ENCODE peak calls at places on chromosomes 7 and 10, in ten cellular contexts. One of them, this sample, is unnamed.

GRCh38 chr7:142807855-142808460 is 37.2 kb downstream of the PRSS2 start:
- DNase-seq in H7: no peak
- DNase-seq in WERI-Rb-1: no peak
- DNase-seq in AG04450: no peak
- DNase-seq in esophagus squamous epithelium: no peak
- DNase-seq in dorsolateral prefrontal cortex: no peak
- DNase-seq in brain microvascular endothelial cell: peak; percentile 93
- DNase-seq in CD8-positive, alpha-beta memory T cell: peak; percentile 67
- DNase-seq in colonic mucosa: no peak
- DNase-seq in naive thymus-derived CD4-positive, alpha-beta T cell: peak; percentile 63
- DNase-seq in this sample: no peak

GRCh38 chr7:155685070-155685790 is 40.8 kb downstream of the RBM33 start:
- DNase-seq in H7: no peak
- DNase-seq in WERI-Rb-1: no peak
- DNase-seq in AG04450: no peak
- DNase-seq in esophagus squamous epithelium: no peak
- DNase-seq in dorsolateral prefrontal cortex: no peak
- DNase-seq in brain microvascular endothelial cell: no peak
- DNase-seq in CD8-positive, alpha-beta memory T cell: no peak
- DNase-seq in colonic mucosa: no peak
- DNase-seq in naive thymus-derived CD4-positive, alpha-beta T cell: peak; percentile 8
- DNase-seq in this sample: no peak

GRCh38 chr10:131160219-131160875 is 151.2 kb downstream of the TCERG1L start:
- DNase-seq in H7: no peak
- DNase-seq in WERI-Rb-1: no peak
- DNase-seq in AG04450: no peak
- DNase-seq in esophagus squamous epithelium: no peak
- DNase-seq in dorsolateral prefrontal cortex: no peak
- DNase-seq in brain microvascular endothelial cell: no peak
- DNase-seq in CD8-positive, alpha-beta memory T cell: no peak
- DNase-seq in colonic mucosa: no peak
- DNase-seq in naive thymus-derived CD4-positive, alpha-beta T cell: no peak
- DNase-seq in this sample: no peak

GRCh38 chr7:101108961-101109360 is 17.9 kb upstream of the SERPINE1 start:
- DNase-seq in H7: no peak
- DNase-seq in WERI-Rb-1: no peak
- DNase-seq in AG04450: no peak
- DNase-seq in esophagus squamous epithelium: no peak
- DNase-seq in dorsolateral prefrontal cortex: no peak
- DNase-seq in brain microvascular endothelial cell: no peak
- DNase-seq in CD8-positive, alpha-beta memory T cell: no peak
- DNase-seq in colonic mucosa: no peak
- DNase-seq in naive thymus-derived CD4-positive, alpha-beta T cell: no peak
- DNase-seq in this sample: no peak

GRCh38 chr10:124242791-124243190 is 149.4 kb upstream of the CHST15 start:
- DNase-seq in H7: no peak
- DNase-seq in WERI-Rb-1: no peak
- DNase-seq in AG04450: no peak
- DNase-seq in esophagus squamous epithelium: no peak
- DNase-seq in dorsolateral prefrontal cortex: no peak
- DNase-seq in brain microvascular endothelial cell: no peak
- DNase-seq in CD8-positive, alpha-beta memory T cell: peak; percentile 15
- DNase-seq in colonic mucosa: no peak
- DNase-seq in naive thymus-derived CD4-positive, alpha-beta T cell: no peak
- DNase-seq in this sample: no peak

GRCh38 chr10:1546431-1547110 is 190.8 kb downstream of the ADARB2 start:
- DNase-seq in H7: no peak
- DNase-seq in WERI-Rb-1: no peak
- DNase-seq in AG04450: no peak
- DNase-seq in esophagus squamous epithelium: no peak
- DNase-seq in dorsolateral prefrontal cortex: peak; percentile 35
- DNase-seq in brain microvascular endothelial cell: no peak
- DNase-seq in CD8-positive, alpha-beta memory T cell: no peak
- DNase-seq in colonic mucosa: no peak
- DNase-seq in naive thymus-derived CD4-positive, alpha-beta T cell: no peak
- DNase-seq in this sample: no peak

GRCh38 chr10:28396317-28396716 is 93.5 kb upstream of the MPP7 start:
- DNase-seq in H7: no peak
- DNase-seq in WERI-Rb-1: no peak
- DNase-seq in AG04450: no peak
- DNase-seq in esophagus squamous epithelium: no peak
- DNase-seq in dorsolateral prefrontal cortex: no peak
- DNase-seq in brain microvascular endothelial cell: no peak
- DNase-seq in CD8-positive, alpha-beta memory T cell: no peak
- DNase-seq in colonic mucosa: no peak
- DNase-seq in naive thymus-derived CD4-positive, alpha-beta T cell: no peak
- DNase-seq in this sample: no peak

GRCh38 chr10:63977329-63977923 is 456.2 kb downstream of the REEP3 start:
- DNase-seq in H7: peak; percentile 70
- DNase-seq in WERI-Rb-1: peak; percentile 61
- DNase-seq in AG04450: no peak
- DNase-seq in esophagus squamous epithelium: no peak
- DNase-seq in dorsolateral prefrontal cortex: no peak
- DNase-seq in brain microvascular endothelial cell: peak; percentile 48
- DNase-seq in CD8-positive, alpha-beta memory T cell: no peak
- DNase-seq in colonic mucosa: peak; percentile 37
- DNase-seq in naive thymus-derived CD4-positive, alpha-beta T cell: no peak
- DNase-seq in this sample: peak; percentile 41

GRCh38 chr7:45033261-45033930 is 33.4 kb downstream of the CCM2 start:
- DNase-seq in H7: no peak
- DNase-seq in WERI-Rb-1: peak; percentile 35
- DNase-seq in AG04450: no peak
- DNase-seq in esophagus squamous epithelium: no peak
- DNase-seq in dorsolateral prefrontal cortex: no peak
- DNase-seq in brain microvascular endothelial cell: peak; percentile 28
- DNase-seq in CD8-positive, alpha-beta memory T cell: no peak
- DNase-seq in colonic mucosa: no peak
- DNase-seq in naive thymus-derived CD4-positive, alpha-beta T cell: no peak
- DNase-seq in this sample: no peak

GRCh38 chr10:89706011-89706410 is 4.6 kb downstream of the KIF20B start:
- DNase-seq in H7: no peak
- DNase-seq in WERI-Rb-1: no peak
- DNase-seq in AG04450: no peak
- DNase-seq in esophagus squamous epithelium: no peak
- DNase-seq in dorsolateral prefrontal cortex: no peak
- DNase-seq in brain microvascular endothelial cell: no peak
- DNase-seq in CD8-positive, alpha-beta memory T cell: no peak
- DNase-seq in colonic mucosa: no peak
- DNase-seq in naive thymus-derived CD4-positive, alpha-beta T cell: no peak
- DNase-seq in this sample: no peak

GRCh38 chr10:43846187-43846680 is 197.6 kb upstream of the ZNF32 start:
- DNase-seq in H7: no peak
- DNase-seq in WERI-Rb-1: no peak
- DNase-seq in AG04450: no peak
- DNase-seq in esophagus squamous epithelium: no peak
- DNase-seq in dorsolateral prefrontal cortex: no peak
- DNase-seq in brain microvascular endothelial cell: peak; percentile 29
- DNase-seq in CD8-positive, alpha-beta memory T cell: no peak
- DNase-seq in colonic mucosa: no peak
- DNase-seq in naive thymus-derived CD4-positive, alpha-beta T cell: peak; percentile 27
- DNase-seq in this sample: no peak
- H3K4me3 ChIP-seq in H7: no peak overlapping the region
- H3K4me3 ChIP-seq in WERI-Rb-1: no peak overlapping the region
- H3K4me3 ChIP-seq in AG04450: no peak overlapping the region
- H3K4me3 ChIP-seq in esophagus squamous epithelium: peak overlapping the region; percentile 29
- H3K4me3 ChIP-seq in dorsolateral prefrontal cortex: no peak overlapping the region
- H3K4me3 ChIP-seq in brain microvascular endothelial cell: no peak overlapping the region
- H3K4me3 ChIP-seq in CD8-positive, alpha-beta memory T cell: peak overlapping the region; percentile 57
- H3K4me3 ChIP-seq in colonic mucosa: no peak overlapping the region
- H3K4me3 ChIP-seq in naive thymus-derived CD4-positive, alpha-beta T cell: peak overlapping the region; percentile 54
- H3K4me3 ChIP-seq in this sample: no peak overlapping the region

GRCh38 chr7:120274899-120275298 is 1.9 kb downstream of the KCND2 start:
- DNase-seq in H7: no peak
- DNase-seq in WERI-Rb-1: no peak
- DNase-seq in AG04450: no peak
- DNase-seq in esophagus squamous epithelium: no peak
- DNase-seq in dorsolateral prefrontal cortex: no peak
- DNase-seq in brain microvascular endothelial cell: no peak
- DNase-seq in CD8-positive, alpha-beta memory T cell: no peak
- DNase-seq in colonic mucosa: no peak
- DNase-seq in naive thymus-derived CD4-positive, alpha-beta T cell: no peak
- DNase-seq in this sample: no peak

GRCh38 chr7:120274482-120274881 is 1.5 kb downstream of the KCND2 start:
- DNase-seq in H7: peak; percentile 10
- DNase-seq in WERI-Rb-1: peak; percentile 10
- DNase-seq in AG04450: no peak
- DNase-seq in esophagus squamous epithelium: no peak
- DNase-seq in dorsolateral prefrontal cortex: no peak
- DNase-seq in brain microvascular endothelial cell: no peak
- DNase-seq in CD8-positive, alpha-beta memory T cell: no peak
- DNase-seq in colonic mucosa: no peak
- DNase-seq in naive thymus-derived CD4-positive, alpha-beta T cell: no peak
- DNase-seq in this sample: no peak

GRCh38 chr7:120273476-120273975 is 551 bp downstream of the KCND2 start:
- DNase-seq in H7: peak; percentile 70
- DNase-seq in WERI-Rb-1: peak; percentile 61
- DNase-seq in AG04450: no peak
- DNase-seq in esophagus squamous epithelium: no peak
- DNase-seq in dorsolateral prefrontal cortex: peak; percentile 59
- DNase-seq in brain microvascular endothelial cell: no peak
- DNase-seq in CD8-positive, alpha-beta memory T cell: no peak
- DNase-seq in colonic mucosa: no peak
- DNase-seq in naive thymus-derived CD4-positive, alpha-beta T cell: no peak
- DNase-seq in this sample: no peak

GRCh38 chr7:120272261-120272895 is 597 bp upstream of the KCND2 start:
- DNase-seq in H7: peak; percentile 73
- DNase-seq in WERI-Rb-1: peak; percentile 30
- DNase-seq in AG04450: peak; percentile 16
- DNase-seq in esophagus squamous epithelium: no peak
- DNase-seq in dorsolateral prefrontal cortex: no peak
- DNase-seq in brain microvascular endothelial cell: peak; percentile 49
- DNase-seq in CD8-positive, alpha-beta memory T cell: no peak
- DNase-seq in colonic mucosa: no peak
- DNase-seq in naive thymus-derived CD4-positive, alpha-beta T cell: no peak
- DNase-seq in this sample: no peak

DNA sequence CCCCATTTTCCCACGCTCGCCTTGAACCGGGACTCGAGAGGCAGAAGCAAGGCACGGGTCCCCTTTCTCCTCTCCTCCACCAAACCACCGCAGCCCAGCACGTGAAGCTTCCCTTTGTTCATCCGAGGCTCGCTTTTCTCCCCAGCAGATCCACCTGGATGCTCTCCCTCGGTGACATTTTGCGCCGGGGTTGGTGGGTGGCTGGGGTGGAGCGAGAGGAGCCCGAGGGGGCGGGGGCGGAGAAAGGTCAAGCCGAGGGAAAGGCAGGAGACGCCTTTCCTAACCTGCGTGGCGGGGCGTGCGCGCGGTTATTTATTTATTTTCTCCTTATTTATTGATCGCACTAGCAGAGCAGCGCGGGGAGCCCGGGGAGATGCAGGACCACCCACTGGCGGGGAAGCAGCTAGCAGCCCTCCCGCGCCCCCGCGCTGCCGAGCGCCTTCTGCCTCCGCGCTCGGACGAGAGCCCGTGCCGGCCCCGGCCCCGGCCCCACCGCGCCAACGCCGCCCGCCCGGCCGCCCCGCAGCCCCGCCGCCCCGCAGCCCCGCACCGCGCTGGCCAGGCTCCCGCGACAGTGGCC is at the start of gene KCND2:
- DNase-seq in H7: peak; percentile 69
- DNase-seq in WERI-Rb-1: peak; percentile 39
- DNase-seq in AG04450: no peak
- DNase-seq in esophagus squamous epithelium: no peak
- DNase-seq in dorsolateral prefrontal cortex: peak; percentile 45
- DNase-seq in brain microvascular endothelial cell: no peak
- DNase-seq in CD8-positive, alpha-beta memory T cell: no peak
- DNase-seq in colonic mucosa: no peak
- DNase-seq in naive thymus-derived CD4-positive, alpha-beta T cell: no peak
- DNase-seq in this sample: no peak
- H3K4me3 ChIP-seq in H7: peak within 1 kb of the TSS; percentile 66
- H3K4me3 ChIP-seq in WERI-Rb-1: peak within 1 kb of the TSS; percentile 70
- H3K4me3 ChIP-seq in AG04450: peak within 1 kb of the TSS; percentile 61
- H3K4me3 ChIP-seq in esophagus squamous epithelium: peak within 1 kb of the TSS; percentile 63
- H3K4me3 ChIP-seq in dorsolateral prefrontal cortex: peak within 1 kb of the TSS; percentile 75
- H3K4me3 ChIP-seq in brain microvascular endothelial cell: peak within 1 kb of the TSS; percentile 70
- H3K4me3 ChIP-seq in CD8-positive, alpha-beta memory T cell: no peak within 1 kb of the TSS
- H3K4me3 ChIP-seq in colonic mucosa: peak within 1 kb of the TSS; percentile 1
- H3K4me3 ChIP-seq in naive thymus-derived CD4-positive, alpha-beta T cell: no peak within 1 kb of the TSS
- H3K4me3 ChIP-seq in this sample: peak within 1 kb of the TSS; percentile 37

GRCh38 chr10:79385804-79386531 is 38.7 kb downstream of the PPIF start:
- DNase-seq in H7: peak; percentile 91
- DNase-seq in WERI-Rb-1: peak; percentile 47
- DNase-seq in AG04450: no peak
- DNase-seq in esophagus squamous epithelium: no peak
- DNase-seq in dorsolateral prefrontal cortex: peak; percentile 34
- DNase-seq in brain microvascular endothelial cell: no peak
- DNase-seq in CD8-positive, alpha-beta memory T cell: peak; percentile 35
- DNase-seq in colonic mucosa: peak; percentile 17
- DNase-seq in naive thymus-derived CD4-positive, alpha-beta T cell: no peak
- DNase-seq in this sample: peak; percentile 27

GRCh38 chr10:79385392-79385795 is 38.1 kb downstream of the PPIF start:
- DNase-seq in H7: no peak
- DNase-seq in WERI-Rb-1: peak; percentile 2
- DNase-seq in AG04450: no peak
- DNase-seq in esophagus squamous epithelium: no peak
- DNase-seq in dorsolateral prefrontal cortex: peak; percentile 28
- DNase-seq in brain microvascular endothelial cell: no peak
- DNase-seq in CD8-positive, alpha-beta memory T cell: peak; percentile 35
- DNase-seq in colonic mucosa: no peak
- DNase-seq in naive thymus-derived CD4-positive, alpha-beta T cell: no peak
- DNase-seq in this sample: no peak

GRCh38 chr10:79384773-79385391 is 37.6 kb downstream of the PPIF start:
- DNase-seq in H7: peak; percentile 36
- DNase-seq in WERI-Rb-1: peak; percentile 2
- DNase-seq in AG04450: no peak
- DNase-seq in esophagus squamous epithelium: no peak
- DNase-seq in dorsolateral prefrontal cortex: peak; percentile 29
- DNase-seq in brain microvascular endothelial cell: no peak
- DNase-seq in CD8-positive, alpha-beta memory T cell: no peak
- DNase-seq in colonic mucosa: peak; percentile 12
- DNase-seq in naive thymus-derived CD4-positive, alpha-beta T cell: no peak
- DNase-seq in this sample: peak; percentile 23

GRCh38 chr10:79382491-79382941 is 35.2 kb downstream of the PPIF start:
- DNase-seq in H7: peak; percentile 59
- DNase-seq in WERI-Rb-1: peak; percentile 3
- DNase-seq in AG04450: no peak
- DNase-seq in esophagus squamous epithelium: no peak
- DNase-seq in dorsolateral prefrontal cortex: peak; percentile 41
- DNase-seq in brain microvascular endothelial cell: no peak
- DNase-seq in CD8-positive, alpha-beta memory T cell: peak; percentile 26
- DNase-seq in colonic mucosa: peak; percentile 21
- DNase-seq in naive thymus-derived CD4-positive, alpha-beta T cell: no peak
- DNase-seq in this sample: peak; percentile 26

GRCh38 chr10:79383974-79384606 is 36.8 kb downstream of the PPIF start:
- DNase-seq in H7: peak; percentile 48
- DNase-seq in WERI-Rb-1: peak; percentile 4
- DNase-seq in AG04450: no peak
- DNase-seq in esophagus squamous epithelium: no peak
- DNase-seq in dorsolateral prefrontal cortex: peak; percentile 34
- DNase-seq in brain microvascular endothelial cell: no peak
- DNase-seq in CD8-positive, alpha-beta memory T cell: peak; percentile 30
- DNase-seq in colonic mucosa: peak; percentile 18
- DNase-seq in naive thymus-derived CD4-positive, alpha-beta T cell: no peak
- DNase-seq in this sample: peak; percentile 26
- H3K4me3 ChIP-seq in H7: no peak overlapping the region
- H3K4me3 ChIP-seq in WERI-Rb-1: no peak overlapping the region
- H3K4me3 ChIP-seq in AG04450: no peak overlapping the region
- H3K4me3 ChIP-seq in esophagus squamous epithelium: no peak overlapping the region
- H3K4me3 ChIP-seq in dorsolateral prefrontal cortex: no peak overlapping the region
- H3K4me3 ChIP-seq in brain microvascular endothelial cell: no peak overlapping the region
- H3K4me3 ChIP-seq in CD8-positive, alpha-beta memory T cell: no peak overlapping the region
- H3K4me3 ChIP-seq in colonic mucosa: no peak overlapping the region
- H3K4me3 ChIP-seq in naive thymus-derived CD4-positive, alpha-beta T cell: no peak overlapping the region
- H3K4me3 ChIP-seq in this sample: no peak overlapping the region

GRCh38 chr7:74033372-74034311 is 5.7 kb downstream of the ELN start:
- DNase-seq in H7: peak; percentile 74
- DNase-seq in WERI-Rb-1: no peak
- DNase-seq in AG04450: no peak
- DNase-seq in esophagus squamous epithelium: no peak
- DNase-seq in dorsolateral prefrontal cortex: peak; percentile 60
- DNase-seq in brain microvascular endothelial cell: no peak
- DNase-seq in CD8-positive, alpha-beta memory T cell: no peak
- DNase-seq in colonic mucosa: no peak
- DNase-seq in naive thymus-derived CD4-positive, alpha-beta T cell: no peak
- DNase-seq in this sample: peak; percentile 47
- H3K4me3 ChIP-seq in H7: no peak overlapping the region
- H3K4me3 ChIP-seq in WERI-Rb-1: no peak overlapping the region
- H3K4me3 ChIP-seq in AG04450: no peak overlapping the region
- H3K4me3 ChIP-seq in esophagus squamous epithelium: peak overlapping the region; percentile 70
- H3K4me3 ChIP-seq in dorsolateral prefrontal cortex: peak overlapping the region; percentile 3
- H3K4me3 ChIP-seq in brain microvascular endothelial cell: no peak overlapping the region
- H3K4me3 ChIP-seq in CD8-positive, alpha-beta memory T cell: no peak overlapping the region
- H3K4me3 ChIP-seq in colonic mucosa: no peak overlapping the region
- H3K4me3 ChIP-seq in naive thymus-derived CD4-positive, alpha-beta T cell: no peak overlapping the region
- H3K4me3 ChIP-seq in this sample: no peak overlapping the region